ENCODE peak calls at places on chromosome 5, in nine cellular contexts. U is lung, S is tibial artery, M is uterus, J is kidney, V is thoracic aorta, G is endothelial cell of umbilical vein, P is right lobe of liver, O is MM.1S. H is an unnamed sample.
A peak's percentile ranks its signal among the peaks of the same experiment; 100 is the strongest.

GRCh38 chr5:143134900-143135299 is 268.6 kb downstream of the NR3C1 start:
- DNase-seq in M (no peak), S (no peak), J (no peak), V (no peak), O (no peak), P (no peak), U (no peak), G (no peak), H (no peak)

GRCh38 chr5:1019001-1019651 is 10.5 kb downstream of the NKD2 start:
- DNase-seq in J (peak; percentile 51), M (no peak), V (no peak), G (no peak), U (no peak), O (no peak), P (peak; percentile 43), S (no peak), H (no peak)

GRCh38 chr5:6616632-6617031 is 16.2 kb downstream of the NSUN2 start:
- DNase-seq in S (no peak), O (no peak), U (no peak), J (no peak), P (no peak), M (no peak), V (no peak), G (no peak), H (no peak)

GRCh38 chr5:93582677-93583524 is at the start of gene NR2F1:
- DNase-seq in V (no peak), O (peak; percentile 31), S (peak; percentile 54), M (peak; percentile 87), J (peak; percentile 88), P (no peak), U (peak; percentile 63), G (peak; percentile 99), H (no peak)

GRCh38 chr5:42715791-42716190 is 40.8 kb upstream of the CCDC152 start:
- DNase-seq in J (no peak), M (no peak), S (no peak), U (no peak), V (no peak), P (no peak), O (no peak), G (no peak), H (no peak)

GRCh38 chr5:55629790-55630189 is 82.3 kb downstream of the SLC38A9 start:
- DNase-seq in U (no peak), P (no peak), J (no peak), S (no peak), O (no peak), G (no peak), V (no peak), M (no peak), H (no peak)

GRCh38 chr5:168128556-168128955 is 162.9 kb upstream of the WWC1 start:
- DNase-seq in P (no peak), O (no peak), M (no peak), G (no peak), U (no peak), V (no peak), S (no peak), J (no peak), H (no peak)

GRCh38 chr5:34611829-34612415 is 44.2 kb upstream of the RAI14 start:
- DNase-seq in U (no peak), M (no peak), J (no peak), V (no peak), P (no peak), G (no peak), S (no peak), O (no peak), H (no peak)

GRCh38 chr5:81749186-81749561 is 1.7 kb downstream of the SSBP2 start:
- DNase-seq in U (no peak), V (no peak), P (no peak), O (peak; percentile 47), J (no peak), M (no peak), G (no peak), S (no peak), H (no peak)

GRCh38 chr5:144315994-144316634 is 145.4 kb downstream of the KCTD16 start:
- DNase-seq in O (no peak), M (no peak), G (no peak), V (no peak), U (no peak), S (no peak), J (no peak), P (peak; percentile 57), H (no peak)

GRCh38 chr5:126016256-126016655 is 407.0 kb upstream of the GRAMD2B start:
- DNase-seq in J (peak; percentile 65), U (no peak), M (peak; percentile 42), O (no peak), G (no peak), P (peak; percentile 46), V (no peak), S (peak; percentile 41), H (no peak)

GRCh38 chr5:148970228-148970627 is 92.6 kb downstream of the SH3TC2 start:
- DNase-seq in V (no peak), J (no peak), U (peak; percentile 41), P (peak; percentile 67), O (no peak), M (no peak), S (peak; percentile 60), G (no peak), H (peak; percentile 28)

GRCh38 chr5:110034076-110034475 is 344.3 kb downstream of the MAN2A1 start:
- DNase-seq in P (no peak), M (no peak), G (no peak), U (no peak), S (no peak), O (no peak), V (no peak), J (no peak), H (no peak)

GRCh38 chr5:167964529-167964928 is 326.9 kb upstream of the WWC1 start:
- DNase-seq in P (no peak), O (no peak), S (no peak), U (no peak), M (no peak), G (no peak), V (no peak), J (no peak), H (no peak)

GRCh38 chr5:114360816-114361723 is 800 bp upstream of the KCNN2 start:
- DNase-seq in V (no peak), S (no peak), J (peak; percentile 76), G (no peak), O (peak; percentile 55), P (peak; percentile 75), U (no peak), M (peak; percentile 16), H (peak; percentile 63)

GRCh38 chr5:88858392-88858791 is 24.6 kb downstream of the MEF2C start:
- DNase-seq in S (no peak), G (no peak), O (no peak), P (no peak), U (no peak), V (no peak), J (no peak), M (no peak), H (no peak)
- H3K36me3 ChIP-seq in S (peaks cover 9% of the 10 kb centered on the region), G (no peaks in the 10 kb centered on the region), O (peaks cover 29% of the 10 kb centered on the region), P (no peaks in the 10 kb centered on the region), U (peaks cover 2% of the 10 kb centered on the region), V (peaks cover 6% of the 10 kb centered on the region), J (no peaks in the 10 kb centered on the region), M (no peaks in the 10 kb centered on the region), H (no peaks in the 10 kb centered on the region)

DNA sequence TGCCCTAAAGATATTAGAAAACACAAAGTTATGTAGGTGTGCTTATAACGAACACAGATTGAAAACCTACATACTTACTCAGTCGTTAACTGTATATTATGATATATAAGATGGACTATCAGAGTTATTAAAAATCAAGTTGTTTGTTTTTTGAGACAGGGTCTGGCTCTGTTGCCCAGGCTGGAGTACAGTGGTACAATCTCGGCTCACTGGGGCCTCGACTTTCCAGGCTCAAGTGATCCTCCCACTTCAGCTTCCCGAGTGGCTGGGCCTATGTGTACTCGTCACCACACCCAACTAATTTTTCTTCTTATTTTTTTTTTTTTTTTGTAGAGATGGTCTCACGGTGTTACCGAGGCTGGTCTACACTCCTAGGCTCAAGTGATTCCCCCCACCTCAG is 158.3 kb downstream of the TSSK1B start:
- DNase-seq in M (no peak), S (no peak), V (no peak), G (no peak), U (no peak), O (no peak), P (no peak), J (no peak), H (no peak)
- H3K4me1 ChIP-seq in M (no peaks in the 10 kb centered on the region), S (no peaks in the 10 kb centered on the region), V (peaks cover 3% of the 10 kb centered on the region), G (peaks cover 30% of the 10 kb centered on the region), U (peaks cover 45% of the 10 kb centered on the region), O (peaks cover 13% of the 10 kb centered on the region), P (peaks cover 3% of the 10 kb centered on the region), J (peaks cover 5% of the 10 kb centered on the region), H (peaks cover 3% of the 10 kb centered on the region)

DNA sequence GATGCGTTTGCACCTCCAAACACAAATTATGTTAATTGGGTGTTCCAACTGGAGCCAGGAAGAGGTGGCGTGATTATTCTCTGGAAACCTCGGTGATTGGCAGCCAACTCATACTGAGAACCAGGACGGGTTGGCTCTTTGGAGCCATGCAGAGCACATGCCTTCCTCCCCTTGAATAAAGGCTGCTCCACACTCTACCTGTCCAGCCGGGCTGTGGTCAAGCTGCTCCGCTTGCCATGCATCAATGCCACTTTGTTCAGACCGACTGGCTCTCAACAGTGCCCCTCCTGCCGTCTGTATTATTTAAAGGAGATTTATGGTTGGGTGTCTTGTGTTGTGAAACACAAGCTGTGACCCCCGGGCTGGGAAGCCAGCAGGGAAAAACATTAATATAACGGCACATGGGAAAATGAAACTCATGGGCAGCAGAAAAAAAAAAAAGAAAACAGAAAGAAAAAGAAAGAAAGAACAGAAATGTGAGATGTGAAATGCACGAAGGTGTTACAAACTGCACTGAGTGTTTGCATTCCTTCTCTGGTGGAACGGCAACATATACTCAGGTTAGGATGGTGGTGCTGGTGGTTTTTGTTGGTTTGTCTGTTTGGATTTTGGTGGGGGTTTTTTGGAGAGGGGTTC is 190.9 kb downstream of the EBF1 start:
- DNase-seq in J (peak; percentile 43), V (no peak), U (no peak), M (no peak), G (no peak), O (no peak), S (no peak), P (no peak), H (no peak)
- H3K36me3 ChIP-seq in J (no peaks in the 10 kb centered on the region), V (no peaks in the 10 kb centered on the region), U (no peaks in the 10 kb centered on the region), M (no peaks in the 10 kb centered on the region), G (no peaks in the 10 kb centered on the region), O (no peaks in the 10 kb centered on the region), S (no peaks in the 10 kb centered on the region), P (no peaks in the 10 kb centered on the region), H (no peaks in the 10 kb centered on the region)

GRCh38 chr5:174503461-174504265 is 220.7 kb upstream of the MSX2 start:
- DNase-seq in V (no peak), M (no peak), U (no peak), O (no peak), P (no peak), S (no peak), G (peak; percentile 2), J (no peak), H (no peak)

GRCh38 chr5:174500636-174501035 is 223.7 kb upstream of the MSX2 start:
- DNase-seq in O (no peak), V (no peak), S (no peak), M (no peak), G (no peak), P (no peak), J (no peak), U (no peak), H (no peak)

GRCh38 chr5:174504266-174504726 is 220.1 kb upstream of the MSX2 start:
- DNase-seq in S (no peak), V (no peak), P (no peak), M (no peak), U (no peak), G (no peak), J (no peak), O (no peak), H (no peak)

GRCh38 chr5:174503086-174503460 is 221.3 kb upstream of the MSX2 start:
- DNase-seq in V (no peak), J (no peak), O (no peak), M (no peak), G (no peak), U (no peak), S (no peak), P (no peak), H (no peak)

GRCh38 chr5:174501461-174502069 is 222.8 kb upstream of the MSX2 start:
- DNase-seq in O (no peak), S (no peak), G (no peak), J (no peak), P (no peak), V (no peak), M (no peak), U (no peak), H (no peak)
- H3K4me1 ChIP-seq in O (no peaks in the 10 kb centered on the region), S (peaks cover 3% of the 10 kb centered on the region), G (no peaks in the 10 kb centered on the region), J (no peaks in the 10 kb centered on the region), P (no peaks in the 10 kb centered on the region), V (no peaks in the 10 kb centered on the region), M (no peaks in the 10 kb centered on the region), U (no peaks in the 10 kb centered on the region), H (no peaks in the 10 kb centered on the region)

H was measured in NT2/D1.